ENCODE peak calls at places on chromosome 17, in five cellular contexts. U is natural killer cell, H is keratinocyte, B is fibroblast of the aortic adventitia, S is lower leg skin. G is an unnamed sample.
A peak's percentile ranks its signal among the peaks of the same experiment; 100 is the strongest.

GRCh38 chr17:82838386-82839063 is 1.3 kb downstream of the ZNF750 start:
- DNase-seq in U (no peak), H (no peak), B (peak; percentile 13), S (no peak), G (no peak)

GRCh38 chr17:76501827-76502307 is 644 bp upstream of the RHBDF2 start:
- DNase-seq in U (no peak), H (no peak), B (no peak), S (no peak), G (no peak)

GRCh38 chr17:28928061-28928460 is 23.3 kb downstream of the PHF12 start:
- DNase-seq in U (peak; percentile 27), H (no peak), B (peak; percentile 20), S (no peak), G (no peak)

GRCh38 chr17:32819035-32819434 is 57.9 kb downstream of the MYO1D start:
- DNase-seq in U (no peak), H (no peak), B (peak; percentile 46), S (no peak), G (no peak)

GRCh38 chr17:63824362-63824761 is 2.9 kb upstream of the PSMC5 start:
- DNase-seq in U (no peak), H (no peak), B (no peak), S (no peak), G (no peak)

GRCh38 chr17:76271669-76272540 is 6.8 kb downstream of the UBALD2 start:
- DNase-seq in U (peak; percentile 61), H (no peak), B (no peak), S (peak; percentile 88), G (no peak)

GRCh38 chr17:41914358-41914766 is 4.4 kb downstream of the ACLY start:
- DNase-seq in U (no peak), H (no peak), B (peak; percentile 68), S (no peak), G (no peak)

GRCh38 chr17:66717680-66718079 is 117.2 kb upstream of the CACNG5 start:
- DNase-seq in U (no peak), H (no peak), B (no peak), S (peak; percentile 60), G (no peak)

GRCh38 chr17:42845556-42845917 is 1.2 kb downstream of the AOC2 start:
- DNase-seq in U (no peak), H (no peak), B (no peak), S (peak; percentile 76), G (no peak)

GRCh38 chr17:34375598-34375997 is 12.6 kb upstream of the CCL1 start:
- DNase-seq in U (no peak), H (no peak), B (no peak), S (no peak), G (peak; percentile 27)

GRCh38 chr17:19538095-19539039 is 4.7 kb downstream of the SLC47A1 start:
- DNase-seq in U (no peak), H (no peak), B (no peak), S (no peak), G (no peak)

GRCh38 chr17:35630530-35631148 is 43.5 kb downstream of the AP2B1 start:
- DNase-seq in U (no peak), H (no peak), B (peak; percentile 71), S (no peak), G (no peak)

GRCh38 chr17:79836952-79837887 is 2.0 kb downstream of the CBX4 start:
- DNase-seq in U (peak; percentile 72), H (no peak), B (peak; percentile 62), S (peak; percentile 95), G (no peak)

GRCh38 chr17:50817142-50817751 is 18.1 kb upstream of the WFIKKN2 start:
- DNase-seq in U (peak; percentile 56), H (no peak), B (peak; percentile 41), S (no peak), G (no peak)

GRCh38 chr17:60390881-60391418 is 983 bp downstream of the USP32 start:
- DNase-seq in U (peak; percentile 22), H (no peak), B (peak; percentile 54), S (peak; percentile 87), G (no peak)

GRCh38 chr17:76003915-76004314 is 3.3 kb downstream of the CDK3 start:
- DNase-seq in U (no peak), H (no peak), B (no peak), S (no peak), G (no peak)

GRCh38 chr17:21381076-21381706 is 5.0 kb downstream of the KCNJ12 start:
- DNase-seq in U (no peak), H (no peak), B (no peak), S (no peak), G (no peak)

GRCh38 chr17:19409509-19409908 is 1.5 kb upstream of the RNF112 start:
- DNase-seq in U (no peak), H (peak; percentile 53), B (peak; percentile 48), S (no peak), G (no peak)

DNA sequence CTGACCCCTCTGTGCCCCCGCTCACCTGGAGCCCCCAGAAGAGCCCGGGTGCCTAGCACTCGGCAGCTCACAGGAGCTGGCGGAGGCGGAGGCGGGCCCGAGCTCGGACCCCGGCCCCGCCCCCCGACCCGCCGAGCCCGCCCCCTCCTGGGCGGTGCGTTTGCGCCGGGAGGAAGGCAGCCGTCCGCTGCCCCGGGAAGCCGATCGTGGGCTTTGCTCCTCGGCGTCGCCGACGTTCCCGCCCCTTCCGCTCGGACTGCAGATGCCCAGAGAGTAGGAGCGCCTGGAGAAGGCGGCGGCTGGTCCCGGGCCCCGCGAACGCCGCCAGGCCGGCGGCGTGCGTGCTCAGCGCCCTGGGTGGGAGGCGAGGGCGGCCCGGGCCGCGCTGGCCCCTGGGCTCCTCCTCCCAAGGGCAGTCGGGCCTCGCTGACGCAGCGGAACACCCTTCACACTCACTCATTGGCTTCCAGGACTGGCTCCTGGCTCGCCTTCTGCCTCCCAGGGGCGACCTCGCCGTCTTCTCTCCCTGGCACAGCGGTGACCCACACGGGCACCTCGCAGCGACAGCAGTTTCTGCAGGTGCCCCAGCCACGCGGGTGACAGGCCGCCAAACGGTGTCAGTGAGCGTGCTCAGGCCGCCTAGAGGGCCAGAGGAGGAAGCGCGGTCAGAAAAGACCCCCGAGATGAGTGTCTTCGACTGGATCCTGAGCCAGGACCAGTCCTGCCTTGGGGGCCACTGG is at the start of gene PLSCR3:
- DNase-seq in U (peak; percentile 86), H (no peak), B (peak; percentile 81), S (peak; percentile 97), G (peak; percentile 90)
- TF ChIP-seq CTCF in U (no peak), H (peak; percentile 10), B (peak; percentile 58), S (no peak), G (peak; percentile 76)

DNA sequence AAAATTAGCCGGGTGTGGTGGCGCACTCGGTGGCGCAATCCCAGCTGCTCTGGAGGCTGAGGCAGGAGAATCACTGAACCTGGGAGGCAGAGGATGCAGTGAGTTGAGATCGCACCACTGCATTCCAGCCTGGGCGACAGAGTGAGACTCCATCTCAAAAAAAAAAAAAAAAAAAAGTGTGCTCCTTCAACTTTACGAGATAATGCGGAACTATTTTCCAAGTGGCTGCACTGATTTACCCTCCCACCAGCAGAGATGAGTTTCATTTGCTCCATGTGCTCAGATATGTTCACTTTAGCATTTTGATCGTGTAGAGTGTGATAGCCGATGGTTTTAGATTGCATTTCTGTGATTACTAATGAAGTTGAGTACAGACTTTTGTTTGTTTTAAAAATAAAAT is 20.0 kb upstream of the LASP1NB start:
- DNase-seq in U (no peak), H (no peak), B (no peak), S (no peak), G (no peak)
- TF ChIP-seq CTCF in U (no peak), H (no peak), B (no peak), S (no peak), G (no peak)

DNA sequence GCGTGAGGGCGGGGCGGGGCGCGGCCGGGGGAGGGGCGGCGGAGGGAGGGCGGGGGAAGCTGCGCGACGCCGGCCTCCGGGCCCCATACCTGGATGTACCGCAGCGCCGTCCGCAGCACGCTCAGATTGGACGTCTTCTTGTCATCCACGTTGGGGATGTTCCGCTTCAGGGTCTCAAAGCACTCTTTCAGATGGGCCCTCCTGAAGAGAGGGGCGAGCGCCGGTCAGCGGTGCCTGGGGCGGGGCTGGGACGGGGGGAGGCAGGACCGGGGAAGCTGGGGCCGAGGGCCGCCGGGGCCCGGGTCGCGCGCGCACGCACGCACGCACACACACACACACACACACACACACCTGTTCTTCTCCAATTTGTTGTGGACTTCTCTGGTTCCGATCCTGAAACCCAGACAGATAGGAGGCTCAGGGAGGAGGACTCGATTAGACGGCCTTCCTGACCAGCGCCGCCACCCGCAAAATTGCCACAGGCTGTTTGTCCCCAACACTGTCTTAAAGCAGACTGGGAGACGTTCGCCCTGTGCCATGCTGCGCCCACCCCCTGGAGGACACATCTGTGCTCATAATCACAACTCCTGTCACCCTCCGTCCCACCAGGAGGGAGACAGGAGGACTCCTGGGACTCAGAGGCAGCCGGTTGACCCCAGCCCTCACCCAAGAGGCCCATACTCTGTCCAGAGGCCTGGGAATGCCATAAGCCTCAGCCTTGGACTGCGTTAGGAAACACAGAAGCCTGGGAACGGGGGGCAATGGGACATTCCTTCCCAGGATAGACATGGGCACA is 6.7 kb downstream of the MNT start:
- DNase-seq in U (no peak), H (no peak), B (no peak), S (peak; percentile 89), G (no peak)
- TF ChIP-seq CTCF in U (no peak), H (no peak), B (no peak), S (no peak), G (no peak)

DNA sequence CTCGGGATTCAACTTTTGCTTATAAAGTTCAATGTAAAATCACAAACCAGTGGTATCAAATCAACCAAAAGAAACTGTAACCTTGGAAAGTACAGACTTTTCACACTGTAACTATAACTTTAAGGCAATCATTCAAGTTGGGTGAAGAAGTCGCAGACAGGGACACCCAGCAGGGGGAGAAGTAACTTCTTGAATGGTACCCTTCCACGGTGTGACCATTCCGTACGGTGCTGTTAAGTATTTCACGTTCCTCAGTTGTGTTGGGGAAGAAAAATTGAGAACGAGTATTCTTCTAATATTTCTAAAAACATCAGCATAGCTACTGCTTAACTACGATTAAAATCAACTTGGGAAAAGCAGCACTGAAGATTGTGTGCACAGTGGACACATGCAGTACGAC is 55.8 kb downstream of the MYH10 start:
- DNase-seq in U (no peak), H (no peak), B (peak; percentile 62), S (no peak), G (no peak)
- TF ChIP-seq CTCF in U (no peak), H (peak; percentile 16), B (peak; percentile 36), S (no peak), G (peak; percentile 44)

GRCh38 chr17:57109393-57110151 is 24.5 kb downstream of the AKAP1 start:
- DNase-seq in U (no peak), H (peak; percentile 42), B (no peak), S (no peak), G (no peak)
- TF ChIP-seq CTCF in U (no peak), H (peak; percentile 19), B (peak; percentile 16), S (no peak), G (peak; percentile 45)